ENCODE peak calls at places on chromosomes 6 and 20, in four cellular contexts. One of them, this sample, is unnamed.

GRCh38 chr6:82371799-82372508 is 8.3 kb downstream of the TPBG start:
- DNase-seq in fibroblast of the aortic adventitia: peak
- DNase-seq in activated CD4-positive, alpha-beta memory T cell treated with anti-CD3 and anti-CD28 coated beads, Interleukin-2, amount 10 ng/mL, durations not matched to agents 7 days and 5 days: no peak
- DNase-seq in SW480: no peak
- DNase-seq in this sample: no peak

GRCh38 chr20:33415948-33416347 is 14.6 kb upstream of the CDK5RAP1 start:
- DNase-seq in fibroblast of the aortic adventitia: peak
- DNase-seq in SW480: peak
- DNase-seq in activated CD4-positive, alpha-beta memory T cell treated with anti-CD3 and anti-CD28 coated beads, Interleukin-2, amount 10 ng/mL, durations not matched to agents 7 days and 5 days: no peak
- DNase-seq in this sample: peak

GRCh38 chr6:169344651-169345050 is 91.0 kb upstream of the THBS2 start:
- DNase-seq in activated CD4-positive, alpha-beta memory T cell treated with anti-CD3 and anti-CD28 coated beads, Interleukin-2, amount 10 ng/mL, durations not matched to agents 7 days and 5 days: no peak
- DNase-seq in fibroblast of the aortic adventitia: peak
- DNase-seq in SW480: no peak
- DNase-seq in this sample: no peak

GRCh38 chr6:1663511-1663910 is 53.8 kb downstream of the FOXC1 start:
- DNase-seq in SW480: no peak
- DNase-seq in fibroblast of the aortic adventitia: no peak
- DNase-seq in activated CD4-positive, alpha-beta memory T cell treated with anti-CD3 and anti-CD28 coated beads, Interleukin-2, amount 10 ng/mL, durations not matched to agents 7 days and 5 days: no peak
- DNase-seq in this sample: no peak

GRCh38 chr6:5590187-5590586 is 328.9 kb downstream of the FARS2 start:
- DNase-seq in activated CD4-positive, alpha-beta memory T cell treated with anti-CD3 and anti-CD28 coated beads, Interleukin-2, amount 10 ng/mL, durations not matched to agents 7 days and 5 days: no peak
- DNase-seq in SW480: no peak
- DNase-seq in fibroblast of the aortic adventitia: no peak
- DNase-seq in this sample: no peak

GRCh38 chr6:66662721-66663120 is 955.7 kb upstream of the EYS start:
- DNase-seq in activated CD4-positive, alpha-beta memory T cell treated with anti-CD3 and anti-CD28 coated beads, Interleukin-2, amount 10 ng/mL, durations not matched to agents 7 days and 5 days: no peak
- DNase-seq in SW480: no peak
- DNase-seq in fibroblast of the aortic adventitia: no peak
- DNase-seq in this sample: no peak

GRCh38 chr6:106513813-106514212 is 115.5 kb downstream of the RTN4IP1 start:
- DNase-seq in SW480: no peak
- DNase-seq in fibroblast of the aortic adventitia: peak
- DNase-seq in activated CD4-positive, alpha-beta memory T cell treated with anti-CD3 and anti-CD28 coated beads, Interleukin-2, amount 10 ng/mL, durations not matched to agents 7 days and 5 days: no peak
- DNase-seq in this sample: no peak

GRCh38 chr6:27161946-27162603 is 85.4 kb upstream of the PRSS16 start:
- DNase-seq in fibroblast of the aortic adventitia: peak
- DNase-seq in activated CD4-positive, alpha-beta memory T cell treated with anti-CD3 and anti-CD28 coated beads, Interleukin-2, amount 10 ng/mL, durations not matched to agents 7 days and 5 days: no peak
- DNase-seq in SW480: no peak
- DNase-seq in this sample: no peak

GRCh38 chr6:85390105-85390728 is 59.7 kb upstream of the NT5E start:
- DNase-seq in fibroblast of the aortic adventitia: peak
- DNase-seq in activated CD4-positive, alpha-beta memory T cell treated with anti-CD3 and anti-CD28 coated beads, Interleukin-2, amount 10 ng/mL, durations not matched to agents 7 days and 5 days: no peak
- DNase-seq in SW480: no peak
- DNase-seq in this sample: no peak

GRCh38 chr6:33847867-33848266 is 44.1 kb upstream of the MLN start:
- DNase-seq in activated CD4-positive, alpha-beta memory T cell treated with anti-CD3 and anti-CD28 coated beads, Interleukin-2, amount 10 ng/mL, durations not matched to agents 7 days and 5 days: no peak
- DNase-seq in SW480: no peak
- DNase-seq in fibroblast of the aortic adventitia: no peak
- DNase-seq in this sample: no peak

GRCh38 chr6:17964633-17965032 is 22.8 kb downstream of the KIF13A start:
- DNase-seq in SW480: no peak
- DNase-seq in activated CD4-positive, alpha-beta memory T cell treated with anti-CD3 and anti-CD28 coated beads, Interleukin-2, amount 10 ng/mL, durations not matched to agents 7 days and 5 days: no peak
- DNase-seq in fibroblast of the aortic adventitia: no peak
- DNase-seq in this sample: no peak

GRCh38 chr6:33490198-33490597 is 35.8 kb downstream of the ZBTB9 start:
- DNase-seq in SW480: peak
- DNase-seq in fibroblast of the aortic adventitia: no peak
- DNase-seq in activated CD4-positive, alpha-beta memory T cell treated with anti-CD3 and anti-CD28 coated beads, Interleukin-2, amount 10 ng/mL, durations not matched to agents 7 days and 5 days: no peak
- DNase-seq in this sample: no peak